ENCODE peak calls at places on chromosome 18, in eight cellular contexts. One of them, this sample, is unnamed.

GRCh38 chr18:35525795-35526475 is 28.2 kb upstream of the INO80C start:
- DNase-seq in ovary: no peak
- DNase-seq in right cardiac atrium: peak; percentile 73
- DNase-seq in neural progenitor cell: no peak
- DNase-seq in thyroid gland: peak; percentile 72
- DNase-seq in CD4-positive, alpha-beta T cell: no peak
- DNase-seq in breast epithelium: no peak
- DNase-seq in heart left ventricle: peak; percentile 38
- DNase-seq in this sample: peak; percentile 65

GRCh38 chr18:24270358-24270936 is 127.2 kb downstream of the OSBPL1A start:
- DNase-seq in CD4-positive, alpha-beta T cell: no peak
- DNase-seq in thyroid gland: no peak
- DNase-seq in heart left ventricle: no peak
- DNase-seq in ovary: no peak
- DNase-seq in right cardiac atrium: no peak
- DNase-seq in breast epithelium: no peak
- DNase-seq in neural progenitor cell: no peak
- DNase-seq in this sample: no peak

GRCh38 chr18:62555135-62555534 is 32.3 kb downstream of the ZCCHC2 start:
- DNase-seq in right cardiac atrium: no peak
- DNase-seq in breast epithelium: no peak
- DNase-seq in thyroid gland: no peak
- DNase-seq in ovary: no peak
- DNase-seq in neural progenitor cell: no peak
- DNase-seq in CD4-positive, alpha-beta T cell: no peak
- DNase-seq in heart left ventricle: no peak
- DNase-seq in this sample: no peak

GRCh38 chr18:11163668-11164067 is 14.3 kb upstream of the PIEZO2 start:
- DNase-seq in ovary: no peak
- DNase-seq in neural progenitor cell: peak; percentile 67
- DNase-seq in CD4-positive, alpha-beta T cell: no peak
- DNase-seq in right cardiac atrium: peak; percentile 71
- DNase-seq in heart left ventricle: no peak
- DNase-seq in thyroid gland: peak; percentile 28
- DNase-seq in breast epithelium: no peak
- DNase-seq in this sample: peak; percentile 79

GRCh38 chr18:46764586-46764985 is 7.7 kb upstream of the ST8SIA5 start:
- DNase-seq in heart left ventricle: no peak
- DNase-seq in right cardiac atrium: no peak
- DNase-seq in neural progenitor cell: no peak
- DNase-seq in thyroid gland: no peak
- DNase-seq in breast epithelium: no peak
- DNase-seq in ovary: no peak
- DNase-seq in CD4-positive, alpha-beta T cell: no peak
- DNase-seq in this sample: no peak

GRCh38 chr18:48711651-48712486 is 173.0 kb downstream of the CTIF start:
- DNase-seq in heart left ventricle: peak; percentile 62
- DNase-seq in thyroid gland: peak; percentile 30
- DNase-seq in CD4-positive, alpha-beta T cell: no peak
- DNase-seq in neural progenitor cell: peak; percentile 62
- DNase-seq in breast epithelium: no peak
- DNase-seq in ovary: no peak
- DNase-seq in right cardiac atrium: peak; percentile 78
- DNase-seq in this sample: peak; percentile 79

GRCh38 chr18:75391275-75392115 is 36.0 kb downstream of the SMIM21 start:
- DNase-seq in right cardiac atrium: no peak
- DNase-seq in CD4-positive, alpha-beta T cell: no peak
- DNase-seq in breast epithelium: no peak
- DNase-seq in heart left ventricle: peak; percentile 38
- DNase-seq in thyroid gland: no peak
- DNase-seq in neural progenitor cell: no peak
- DNase-seq in ovary: no peak
- DNase-seq in this sample: no peak

GRCh38 chr18:9869713-9870430 is 15.9 kb upstream of the TXNDC2 start:
- DNase-seq in ovary: peak; percentile 49
- DNase-seq in heart left ventricle: no peak
- DNase-seq in breast epithelium: no peak
- DNase-seq in neural progenitor cell: no peak
- DNase-seq in CD4-positive, alpha-beta T cell: no peak
- DNase-seq in thyroid gland: no peak
- DNase-seq in right cardiac atrium: no peak
- DNase-seq in this sample: peak; percentile 56

GRCh38 chr18:72140007-72140406 is 404.1 kb downstream of the CBLN2 start:
- DNase-seq in ovary: no peak
- DNase-seq in thyroid gland: no peak
- DNase-seq in heart left ventricle: no peak
- DNase-seq in CD4-positive, alpha-beta T cell: no peak
- DNase-seq in neural progenitor cell: no peak
- DNase-seq in right cardiac atrium: no peak
- DNase-seq in breast epithelium: no peak
- DNase-seq in this sample: no peak

GRCh38 chr18:32438173-32438572 is 32.5 kb downstream of the GAREM1 start:
- DNase-seq in ovary: no peak
- DNase-seq in CD4-positive, alpha-beta T cell: no peak
- DNase-seq in thyroid gland: no peak
- DNase-seq in right cardiac atrium: peak; percentile 90
- DNase-seq in breast epithelium: no peak
- DNase-seq in heart left ventricle: peak; percentile 71
- DNase-seq in neural progenitor cell: no peak
- DNase-seq in this sample: peak; percentile 47

GRCh38 chr18:6482198-6482977 is 67.7 kb upstream of the L3MBTL4 start:
- DNase-seq in heart left ventricle: peak; percentile 50
- DNase-seq in right cardiac atrium: peak; percentile 92
- DNase-seq in CD4-positive, alpha-beta T cell: no peak
- DNase-seq in thyroid gland: peak; percentile 69
- DNase-seq in neural progenitor cell: peak; percentile 83
- DNase-seq in breast epithelium: no peak
- DNase-seq in ovary: peak; percentile 82
- DNase-seq in this sample: peak; percentile 94

GRCh38 chr18:2994603-2995432 is 18.1 kb downstream of the LPIN2 start:
- DNase-seq in thyroid gland: no peak
- DNase-seq in heart left ventricle: no peak
- DNase-seq in right cardiac atrium: peak; percentile 73
- DNase-seq in neural progenitor cell: no peak
- DNase-seq in breast epithelium: no peak
- DNase-seq in CD4-positive, alpha-beta T cell: peak; percentile 65
- DNase-seq in ovary: no peak
- DNase-seq in this sample: peak; percentile 73

GRCh38 chr18:58255701-58256311 is 211.8 kb downstream of the NEDD4L start:
- DNase-seq in heart left ventricle: no peak
- DNase-seq in breast epithelium: no peak
- DNase-seq in right cardiac atrium: peak; percentile 71
- DNase-seq in CD4-positive, alpha-beta T cell: no peak
- DNase-seq in ovary: no peak
- DNase-seq in neural progenitor cell: no peak
- DNase-seq in thyroid gland: no peak
- DNase-seq in this sample: peak; percentile 52

GRCh38 chr18:49815927-49816326 is 2.6 kb upstream of the ACAA2 start:
- DNase-seq in breast epithelium: no peak
- DNase-seq in heart left ventricle: no peak
- DNase-seq in right cardiac atrium: no peak
- DNase-seq in neural progenitor cell: no peak
- DNase-seq in CD4-positive, alpha-beta T cell: no peak
- DNase-seq in thyroid gland: no peak
- DNase-seq in ovary: no peak
- DNase-seq in this sample: no peak

GRCh38 chr18:40159141-40160017 is 1795.7 kb upstream of the PIK3C3 start:
- DNase-seq in neural progenitor cell: peak; percentile 55
- DNase-seq in right cardiac atrium: no peak
- DNase-seq in ovary: no peak
- DNase-seq in breast epithelium: no peak
- DNase-seq in CD4-positive, alpha-beta T cell: no peak
- DNase-seq in thyroid gland: no peak
- DNase-seq in heart left ventricle: no peak
- DNase-seq in this sample: no peak

GRCh38 chr18:23838801-23839366 is 149.6 kb downstream of the LAMA3 start:
- DNase-seq in CD4-positive, alpha-beta T cell: no peak
- DNase-seq in neural progenitor cell: no peak
- DNase-seq in right cardiac atrium: no peak
- DNase-seq in thyroid gland: no peak
- DNase-seq in heart left ventricle: no peak
- DNase-seq in ovary: no peak
- DNase-seq in breast epithelium: no peak
- DNase-seq in this sample: no peak

GRCh38 chr18:59423251-59423650 is 64.2 kb upstream of the LMAN1 start:
- DNase-seq in ovary: no peak
- DNase-seq in thyroid gland: no peak
- DNase-seq in heart left ventricle: no peak
- DNase-seq in neural progenitor cell: no peak
- DNase-seq in right cardiac atrium: no peak
- DNase-seq in CD4-positive, alpha-beta T cell: no peak
- DNase-seq in breast epithelium: no peak
- DNase-seq in this sample: no peak

GRCh38 chr18:58264846-58265245 is 220.8 kb downstream of the NEDD4L start:
- DNase-seq in ovary: no peak
- DNase-seq in thyroid gland: no peak
- DNase-seq in breast epithelium: no peak
- DNase-seq in neural progenitor cell: no peak
- DNase-seq in CD4-positive, alpha-beta T cell: no peak
- DNase-seq in right cardiac atrium: no peak
- DNase-seq in heart left ventricle: no peak
- DNase-seq in this sample: no peak

GRCh38 chr18:24443870-24444269 is 16.6 kb upstream of the HRH4 start:
- DNase-seq in heart left ventricle: no peak
- DNase-seq in right cardiac atrium: no peak
- DNase-seq in neural progenitor cell: no peak
- DNase-seq in thyroid gland: no peak
- DNase-seq in ovary: no peak
- DNase-seq in CD4-positive, alpha-beta T cell: no peak
- DNase-seq in breast epithelium: no peak
- DNase-seq in this sample: no peak

GRCh38 chr18:71131918-71132317 is 843.1 kb downstream of the SOCS6 start:
- DNase-seq in neural progenitor cell: no peak
- DNase-seq in CD4-positive, alpha-beta T cell: no peak
- DNase-seq in thyroid gland: no peak
- DNase-seq in heart left ventricle: no peak
- DNase-seq in breast epithelium: no peak
- DNase-seq in right cardiac atrium: no peak
- DNase-seq in ovary: no peak
- DNase-seq in this sample: no peak
- H3K9me3 ChIP-seq in neural progenitor cell: no peaks in the 10 kb centered on the region
- H3K9me3 ChIP-seq in CD4-positive, alpha-beta T cell: no peaks in the 10 kb centered on the region
- H3K9me3 ChIP-seq in thyroid gland: no peaks in the 10 kb centered on the region
- H3K9me3 ChIP-seq in heart left ventricle: no peaks in the 10 kb centered on the region
- H3K9me3 ChIP-seq in breast epithelium: no peaks in the 10 kb centered on the region
- H3K9me3 ChIP-seq in right cardiac atrium: no peaks in the 10 kb centered on the region
- H3K9me3 ChIP-seq in ovary: no peaks in the 10 kb centered on the region
- H3K9me3 ChIP-seq in this sample: peaks cover 44% of the 10 kb centered on the region

GRCh38 chr18:67924656-67925055 is 408.1 kb upstream of the DSEL start:
- DNase-seq in neural progenitor cell: no peak
- DNase-seq in heart left ventricle: no peak
- DNase-seq in thyroid gland: no peak
- DNase-seq in right cardiac atrium: no peak
- DNase-seq in ovary: no peak
- DNase-seq in breast epithelium: no peak
- DNase-seq in CD4-positive, alpha-beta T cell: no peak
- DNase-seq in this sample: no peak

GRCh38 chr18:67932261-67932660 is 415.7 kb upstream of the DSEL start:
- DNase-seq in neural progenitor cell: no peak
- DNase-seq in heart left ventricle: no peak
- DNase-seq in CD4-positive, alpha-beta T cell: no peak
- DNase-seq in ovary: no peak
- DNase-seq in thyroid gland: no peak
- DNase-seq in breast epithelium: no peak
- DNase-seq in right cardiac atrium: no peak
- DNase-seq in this sample: no peak

DNA sequence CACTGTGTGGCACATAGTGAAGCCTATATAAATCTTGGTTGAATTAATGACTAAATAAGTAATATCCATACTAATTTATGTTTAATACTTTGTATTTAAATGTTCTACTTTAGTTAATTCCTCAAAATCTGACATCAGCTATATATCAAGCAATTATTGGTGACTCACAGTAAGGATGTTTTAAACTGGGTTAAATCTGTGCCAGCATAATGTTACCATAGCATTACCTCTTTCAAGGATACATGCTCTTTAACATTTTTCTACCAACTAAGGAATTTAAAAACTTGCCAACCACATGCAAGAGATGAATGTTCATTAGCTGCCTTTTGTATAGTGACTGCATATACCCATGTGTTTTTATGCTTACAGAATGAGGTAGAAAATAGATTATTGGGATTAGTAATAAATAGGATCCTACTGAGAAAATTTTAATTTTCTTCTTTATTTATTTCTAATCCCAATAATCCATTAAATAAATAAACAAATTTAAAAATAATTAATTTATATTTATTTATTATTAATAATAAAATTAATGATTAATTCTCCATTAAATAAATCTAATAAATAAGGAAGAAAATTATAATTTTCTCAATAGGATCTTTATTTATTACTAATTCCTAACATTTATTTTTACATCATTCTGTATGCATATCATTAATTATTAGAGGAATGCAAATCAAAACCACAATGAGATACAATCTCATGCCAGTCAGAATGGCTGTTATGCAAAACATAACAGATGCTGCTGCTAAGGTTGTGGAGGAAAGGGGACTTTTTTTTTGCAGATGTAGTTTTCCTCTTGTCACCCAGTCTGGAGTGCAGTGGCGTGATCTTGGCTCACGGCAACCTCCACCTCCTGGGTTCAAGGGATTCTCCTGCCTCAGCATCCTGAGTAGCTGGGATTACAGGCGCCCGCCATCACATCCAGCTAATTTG is 410.7 kb upstream of the DSEL start:
- DNase-seq in right cardiac atrium: no peak
- DNase-seq in heart left ventricle: no peak
- DNase-seq in CD4-positive, alpha-beta T cell: no peak
- DNase-seq in thyroid gland: no peak
- DNase-seq in ovary: no peak
- DNase-seq in breast epithelium: no peak
- DNase-seq in neural progenitor cell: no peak
- DNase-seq in this sample: no peak
- H3K9me3 ChIP-seq in right cardiac atrium: no peaks in the 10 kb centered on the region
- H3K9me3 ChIP-seq in heart left ventricle: no peaks in the 10 kb centered on the region
- H3K9me3 ChIP-seq in CD4-positive, alpha-beta T cell: no peaks in the 10 kb centered on the region
- H3K9me3 ChIP-seq in thyroid gland: no peaks in the 10 kb centered on the region
- H3K9me3 ChIP-seq in ovary: no peaks in the 10 kb centered on the region
- H3K9me3 ChIP-seq in breast epithelium: no peaks in the 10 kb centered on the region
- H3K9me3 ChIP-seq in neural progenitor cell: no peaks in the 10 kb centered on the region
- H3K9me3 ChIP-seq in this sample: no peaks in the 10 kb centered on the region

GRCh38 chr18:70354771-70355170 is 65.9 kb downstream of the SOCS6 start:
- DNase-seq in breast epithelium: no peak
- DNase-seq in ovary: no peak
- DNase-seq in heart left ventricle: no peak
- DNase-seq in thyroid gland: no peak
- DNase-seq in right cardiac atrium: no peak
- DNase-seq in CD4-positive, alpha-beta T cell: no peak
- DNase-seq in neural progenitor cell: no peak
- DNase-seq in this sample: no peak
- H3K9me3 ChIP-seq in breast epithelium: peaks cover 14% of the 10 kb centered on the region
- H3K9me3 ChIP-seq in ovary: no peaks in the 10 kb centered on the region
- H3K9me3 ChIP-seq in heart left ventricle: no peaks in the 10 kb centered on the region
- H3K9me3 ChIP-seq in thyroid gland: no peaks in the 10 kb centered on the region
- H3K9me3 ChIP-seq in right cardiac atrium: no peaks in the 10 kb centered on the region
- H3K9me3 ChIP-seq in CD4-positive, alpha-beta T cell: no peaks in the 10 kb centered on the region
- H3K9me3 ChIP-seq in neural progenitor cell: no peaks in the 10 kb centered on the region
- H3K9me3 ChIP-seq in this sample: peaks cover 38% of the 10 kb centered on the region

DNA sequence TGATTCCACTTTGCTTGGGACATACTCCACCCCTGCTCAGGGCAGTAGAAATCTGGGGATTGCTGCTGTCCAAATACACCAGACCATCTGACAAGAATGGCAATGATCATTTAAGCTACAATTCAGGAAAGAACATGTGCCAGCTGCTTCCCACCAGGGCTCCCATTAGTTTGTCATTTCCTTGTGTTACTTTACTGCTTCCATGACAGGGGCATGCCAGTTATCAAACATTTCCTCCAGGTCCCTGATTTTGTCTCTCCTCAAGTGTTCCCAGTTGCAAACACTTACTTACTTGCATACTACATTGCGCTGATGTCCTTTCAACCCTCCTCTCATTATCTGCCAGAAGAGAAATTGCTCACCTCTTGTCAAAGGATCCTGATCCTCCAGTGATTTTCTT is 474.5 kb upstream of the DCC start:
- DNase-seq in CD4-positive, alpha-beta T cell: no peak
- DNase-seq in heart left ventricle: no peak
- DNase-seq in thyroid gland: no peak
- DNase-seq in neural progenitor cell: no peak
- DNase-seq in breast epithelium: no peak
- DNase-seq in ovary: no peak
- DNase-seq in right cardiac atrium: no peak
- DNase-seq in this sample: no peak
- H3K9me3 ChIP-seq in CD4-positive, alpha-beta T cell: no peaks in the 10 kb centered on the region
- H3K9me3 ChIP-seq in heart left ventricle: no peaks in the 10 kb centered on the region
- H3K9me3 ChIP-seq in thyroid gland: no peaks in the 10 kb centered on the region
- H3K9me3 ChIP-seq in neural progenitor cell: no peaks in the 10 kb centered on the region
- H3K9me3 ChIP-seq in breast epithelium: peaks cover 6% of the 10 kb centered on the region
- H3K9me3 ChIP-seq in ovary: no peaks in the 10 kb centered on the region
- H3K9me3 ChIP-seq in right cardiac atrium: no peaks in the 10 kb centered on the region
- H3K9me3 ChIP-seq in this sample: no peaks in the 10 kb centered on the region